ENCODE peak calls at places on chromosomes 2 and 18, in eight cellular contexts. O is spleen, P is testis, Y is adrenal gland, C is erythroblast, R is suprapubic skin, J is upper lobe of left lung, F is K562. A is an unnamed sample.

GRCh38 chr18:13258792-13259385 is 40.3 kb downstream of the LDLRAD4 start:
- DNase-seq in O (no peak), P (no peak), Y (no peak), C (no peak), R (peak; percentile 40), J (no peak), F (no peak), A (no peak)

GRCh38 chr2:172087780-172088244 is 2.5 kb downstream of the DLX1 start:
- DNase-seq in O (no peak), P (no peak), Y (no peak), C (peak; percentile 43), R (no peak), J (peak; percentile 68), F (no peak), A (no peak)

GRCh38 chr2:45005261-45006002 is 3.8 kb downstream of the SIX2 start:
- DNase-seq in O (no peak), P (no peak), Y (no peak), C (no peak), R (no peak), J (peak; percentile 73), F (no peak), A (no peak)

GRCh38 chr2:3267869-3268704 is 109.5 kb downstream of the EIPR1 start:
- DNase-seq in O (peak; percentile 56), P (no peak), Y (no peak), C (no peak), R (peak; percentile 64), J (peak; percentile 68), F (no peak), A (no peak)

GRCh38 chr2:36562245-36562644 is 35.7 kb downstream of the FEZ2 start:
- DNase-seq in O (no peak), P (no peak), Y (no peak), C (no peak), R (no peak), J (no peak), F (no peak), A (no peak)

GRCh38 chr2:150144546-150145305 is 342.7 kb downstream of the RND3 start:
- DNase-seq in O (no peak), P (no peak), Y (no peak), C (no peak), R (no peak), J (no peak), F (no peak), A (no peak)

GRCh38 chr2:9145109-9145751 is 61.4 kb upstream of the ASAP2 start:
- DNase-seq in O (peak; percentile 63), P (no peak), Y (peak; percentile 48), C (no peak), R (no peak), J (no peak), F (no peak), A (no peak)

GRCh38 chr2:168457177-168457905 is 1.3 kb downstream of the CERS6 start:
- DNase-seq in O (no peak), P (no peak), Y (no peak), C (peak; percentile 41), R (no peak), J (no peak), F (no peak), A (no peak)

GRCh38 chr2:26033270-26033768 is 565 bp upstream of the RAB10 start:
- DNase-seq in O (no peak), P (peak; percentile 74), Y (peak; percentile 84), C (peak; percentile 76), R (peak; percentile 89), J (no peak), F (no peak), A (peak; percentile 69)

GRCh38 chr2:73291093-73291460 is 2.3 kb downstream of the EGR4 start:
- DNase-seq in O (peak; percentile 85), P (peak; percentile 77), Y (peak; percentile 55), C (peak; percentile 68), R (no peak), J (peak; percentile 90), F (peak; percentile 70), A (no peak)

GRCh38 chr2:100106460-100106859 is 35.9 kb downstream of the AFF3 start:
- DNase-seq in O (no peak), P (peak; percentile 84), Y (no peak), C (no peak), R (no peak), J (no peak), F (no peak), A (no peak)

GRCh38 chr2:199668648-199669047 is 182.3 kb downstream of the FTCDNL1 start:
- DNase-seq in O (no peak), P (no peak), Y (no peak), C (no peak), R (no peak), J (no peak), F (no peak), A (no peak)

GRCh38 chr2:217951521-217952247 is 51.1 kb downstream of the TNS1 start:
- DNase-seq in O (peak; percentile 52), P (no peak), Y (no peak), C (no peak), R (peak; percentile 70), J (no peak), F (no peak), A (no peak)

GRCh38 chr18:79927597-79928562 is 23.6 kb downstream of the SLC66A2 start:
- DNase-seq in O (peak; percentile 53), P (peak; percentile 13), Y (peak; percentile 16), C (no peak), R (peak; percentile 70), J (no peak), F (no peak), A (no peak)

GRCh38 chr18:55968550-55968949 is 380.6 kb upstream of the TCF4 start:
- DNase-seq in O (no peak), P (no peak), Y (no peak), C (no peak), R (no peak), J (no peak), F (no peak), A (no peak)

DNA sequence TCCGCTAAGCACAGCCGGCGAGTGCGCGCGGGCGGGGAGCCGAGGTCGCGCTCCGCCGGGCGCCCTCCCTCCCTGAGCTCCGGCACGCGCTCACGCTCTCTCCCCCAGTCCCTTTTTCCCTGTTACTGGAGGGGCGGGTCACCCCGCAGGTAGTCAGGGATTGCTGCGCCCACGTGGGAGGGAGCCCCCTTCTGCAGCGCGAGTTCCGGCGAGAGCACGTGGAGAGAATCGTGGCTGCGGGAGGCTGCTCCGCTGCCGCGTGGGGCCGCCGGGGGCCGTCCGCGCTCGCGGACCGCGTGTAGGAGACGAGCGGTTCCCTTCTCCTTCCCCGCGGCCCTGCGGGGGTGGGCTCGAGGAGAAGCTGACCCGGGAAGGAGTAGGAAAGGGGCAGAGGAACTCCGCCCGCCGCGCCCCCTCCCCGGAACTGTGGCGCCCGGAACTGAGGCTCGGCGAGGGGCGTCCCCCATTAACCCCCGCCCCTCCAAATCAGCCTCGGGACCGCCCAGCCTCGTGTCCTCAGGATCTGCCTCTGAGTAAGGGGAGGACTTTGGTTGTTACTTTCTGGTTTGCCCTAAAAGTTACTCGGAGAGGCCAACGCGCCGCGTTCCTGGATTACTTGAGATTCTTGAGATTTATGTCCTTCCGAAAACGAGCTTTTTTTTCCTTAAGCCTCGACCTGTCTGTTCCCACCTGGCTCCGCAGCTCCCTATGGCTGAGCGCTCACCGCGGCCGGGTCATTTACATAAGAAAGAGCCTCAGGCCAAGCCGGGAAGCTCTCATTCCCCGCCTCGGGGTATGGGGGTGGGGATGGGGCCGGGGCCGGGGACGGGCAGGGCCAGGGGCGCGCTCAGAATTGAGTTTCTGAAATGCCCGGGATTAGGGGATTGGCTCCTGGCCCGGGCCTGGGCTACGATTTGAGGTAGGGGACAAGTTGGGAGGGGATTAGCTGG is 1.2 kb downstream of the HK2 start:
- DNase-seq in O (peak; percentile 91), P (peak; percentile 73), Y (no peak), C (peak; percentile 29), R (no peak), J (peak; percentile 91), F (peak; percentile 81), A (peak; percentile 80)
- TF ChIP-seq POLR2A in O (no peak), P (no peak), Y (no peak), C (no peak), R (no peak), J (no peak), F (peak; percentile 78), A (no peak)

DNA sequence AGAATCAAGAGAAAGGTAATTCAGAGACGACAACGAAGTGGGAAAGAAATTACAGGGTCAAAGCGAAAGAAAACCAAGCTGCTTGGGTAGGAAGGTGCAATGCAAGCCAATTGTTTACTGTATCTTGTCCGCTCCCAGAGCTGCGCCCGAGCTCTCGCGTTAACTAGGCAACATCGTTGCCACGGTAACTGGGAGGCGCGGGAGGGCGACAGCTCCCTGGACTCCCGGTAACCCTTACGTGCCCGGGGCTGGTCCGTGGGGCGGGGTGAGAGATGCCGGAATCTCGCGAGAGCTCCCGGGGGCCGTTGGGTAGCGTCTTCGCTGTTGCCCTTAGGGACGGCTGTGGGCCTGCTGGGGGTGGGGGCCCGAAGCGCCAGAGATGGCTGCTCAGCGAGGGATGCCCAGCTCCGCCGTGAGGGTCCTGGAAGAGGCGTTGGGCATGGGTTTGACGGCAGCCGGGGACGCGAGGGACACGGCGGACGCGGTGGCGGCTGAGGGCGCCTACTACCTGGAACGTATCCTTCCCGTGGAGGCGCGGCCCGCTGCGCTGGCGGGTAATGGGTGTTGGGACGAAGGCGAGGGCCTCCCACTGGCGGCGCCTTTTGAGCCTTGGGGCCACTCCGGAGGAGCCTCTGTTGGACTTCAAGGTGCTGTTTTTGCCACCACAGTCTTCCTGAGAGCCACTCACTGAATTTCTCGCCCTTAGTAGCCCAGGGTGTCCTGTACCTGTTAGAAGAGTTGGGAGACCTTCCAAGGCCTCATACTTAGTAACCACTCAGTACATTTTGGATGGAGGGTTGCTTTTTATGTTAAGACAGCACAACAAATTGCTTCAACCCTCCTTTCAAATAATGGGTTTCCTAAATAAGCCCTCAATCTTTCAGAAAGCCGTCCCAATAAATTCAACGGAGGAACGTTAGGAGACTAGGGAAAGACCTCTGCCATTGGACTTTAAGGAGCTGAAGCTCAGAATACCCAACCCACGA is at the start of gene SPAG16:
- DNase-seq in O (peak; percentile 98), P (peak; percentile 98), Y (peak; percentile 98), C (peak; percentile 97), R (peak; percentile 96), J (peak; percentile 96), F (peak; percentile 74), A (peak; percentile 91)
- TF ChIP-seq POLR2A in O (no peak), P (no peak), Y (no peak), C (peak; percentile 65), R (no peak), J (peak; percentile 20), F (no peak), A (peak; percentile 58)

GRCh38 chr2:95086017-95086416 is 35.6 kb downstream of the MRPS5 start:
- DNase-seq in O (no peak), P (no peak), Y (no peak), C (no peak), R (no peak), J (no peak), F (no peak), A (no peak)
- TF ChIP-seq POLR2A in O (no peak), P (no peak), Y (no peak), C (no peak), R (no peak), J (no peak), F (no peak), A (no peak)

DNA sequence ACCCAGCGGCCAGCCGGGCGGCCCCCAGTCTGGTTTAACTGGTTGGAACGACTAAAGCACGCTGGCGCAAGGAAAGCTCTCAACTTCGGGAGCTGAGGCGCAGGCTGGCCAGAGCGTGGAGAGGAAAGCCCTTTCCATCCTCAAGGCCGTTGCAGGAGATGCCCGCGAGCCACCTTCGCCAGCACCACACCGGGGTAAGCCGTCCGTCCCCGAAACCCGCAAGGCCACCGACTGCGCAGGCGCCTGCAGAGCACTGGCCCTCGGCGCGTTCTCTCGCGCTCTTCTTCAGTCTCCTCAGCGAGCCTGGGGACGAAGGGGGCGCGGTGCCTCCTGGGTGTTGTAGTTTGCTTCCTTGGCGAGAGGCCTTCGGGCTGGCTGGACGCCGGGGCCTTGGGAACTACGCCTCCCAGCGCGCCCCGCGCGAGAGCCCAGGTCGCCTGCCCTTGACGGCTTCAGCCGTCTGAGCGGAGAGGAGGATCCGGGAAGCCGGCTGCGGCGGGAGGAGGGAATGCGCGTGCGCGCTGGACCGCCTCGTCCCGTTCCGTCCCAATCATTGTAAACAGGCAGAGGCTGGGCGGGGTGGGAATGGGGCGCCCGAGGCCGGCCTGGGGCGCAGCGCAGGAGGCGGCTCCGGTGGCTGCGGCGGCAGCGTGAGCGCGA is at the start of gene RALBP1:
- DNase-seq in O (peak; percentile 100), P (peak; percentile 99), Y (peak; percentile 100), C (peak; percentile 100), R (peak; percentile 99), J (peak; percentile 100), F (peak; percentile 98), A (peak; percentile 97)
- TF ChIP-seq POLR2A in O (peak; percentile 61), P (peak; percentile 25), Y (no peak), C (peak; percentile 86), R (peak; percentile 67), J (peak; percentile 33), F (peak; percentile 98), A (peak; percentile 86)